ENCODE peak calls at places on chromosome 18, in four cellular contexts. D, E, A and Y are unnamed samples.

GRCh38 chr18:51862311-51862710 is 477.7 kb upstream of the DCC start:
- DNase-seq in D (no peak), E (no peak), A (no peak), Y (no peak)

GRCh38 chr18:49561127-49561376 is 805 bp upstream of the LIPG start:
- DNase-seq in D (no peak), E (no peak), A (no peak), Y (no peak)

GRCh38 chr18:70154591-70155194 is 50.8 kb downstream of the RTTN start:
- DNase-seq in D (no peak), E (no peak), A (no peak), Y (no peak)

GRCh38 chr18:21194871-21195771 is 46.9 kb upstream of the GREB1L start:
- DNase-seq in D (no peak), E (no peak), A (peak; percentile 54), Y (no peak)

GRCh38 chr18:55477537-55478300 is 110.3 kb downstream of the TCF4 start:
- DNase-seq in D (no peak), E (no peak), A (peak; percentile 55), Y (no peak)

GRCh38 chr18:8801263-8801901 is 96.0 kb downstream of the MTCL1 start:
- DNase-seq in D (no peak), E (peak; percentile 47), A (no peak), Y (no peak)

GRCh38 chr18:22391571-22392359 is 25.9 kb downstream of the CTAGE1 start:
- DNase-seq in D (no peak), E (no peak), A (no peak), Y (no peak)

GRCh38 chr18:22165049-22165602 is 4.3 kb upstream of the GATA6 start:
- DNase-seq in D (no peak), E (no peak), A (no peak), Y (no peak)

GRCh38 chr18:75827781-75828274 is 400.3 kb upstream of the SMIM21 start:
- DNase-seq in D (no peak), E (no peak), A (no peak), Y (no peak)

GRCh38 chr18:53567935-53568574 is 656.4 kb downstream of the MBD2 start:
- DNase-seq in D (no peak), E (no peak), A (peak; percentile 28), Y (no peak)

GRCh38 chr18:74806073-74806472 is 208.4 kb downstream of the ZNF407 start:
- DNase-seq in D (no peak), E (no peak), A (no peak), Y (no peak)

GRCh38 chr18:52869942-52870907 is 530.2 kb downstream of the DCC start:
- DNase-seq in D (no peak), E (no peak), A (no peak), Y (no peak)

GRCh38 chr18:8499810-8500663 is 109.2 kb upstream of the RAB12 start:
- DNase-seq in D (no peak), E (no peak), A (no peak), Y (no peak)

GRCh38 chr18:46711444-46711863 is 45.4 kb downstream of the ST8SIA5 start:
- DNase-seq in D (no peak), E (no peak), A (no peak), Y (no peak)

GRCh38 chr18:49648811-49649210 is 87.0 kb downstream of the LIPG start:
- DNase-seq in D (no peak), E (no peak), A (no peak), Y (no peak)

GRCh38 chr18:48222118-48222517 is 187.1 kb downstream of the ZBTB7C start:
- DNase-seq in D (no peak), E (no peak), A (peak; percentile 94), Y (peak; percentile 40)

GRCh38 chr18:37985126-37985525 is 419.5 kb upstream of the CELF4 start:
- DNase-seq in D (no peak), E (no peak), A (no peak), Y (no peak)

GRCh38 chr18:75203456-75204261 is 5.3 kb downstream of the PTGR3 start:
- DNase-seq in D (no peak), E (no peak), A (no peak), Y (no peak)

GRCh38 chr18:77100751-77101355 is 31.7 kb downstream of the MBP start:
- DNase-seq in D (peak; percentile 41), E (no peak), A (no peak), Y (no peak)

GRCh38 chr18:11115268-11115667 is 34.1 kb downstream of the PIEZO2 start:
- DNase-seq in D (no peak), E (no peak), A (no peak), Y (no peak)

GRCh38 chr18:58195278-58195721 is 151.3 kb downstream of the NEDD4L start:
- DNase-seq in D (no peak), E (no peak), A (no peak), Y (no peak)

GRCh38 chr18:75658330-75658729 is 230.8 kb upstream of the SMIM21 start:
- DNase-seq in D (no peak), E (no peak), A (no peak), Y (no peak)

GRCh38 chr18:13611616-13612110 is 114.7 kb downstream of the FAM210A start:
- DNase-seq in D (no peak), E (no peak), A (peak; percentile 34), Y (peak; percentile 71)

GRCh38 chr18:79926715-79927596 is 24.5 kb downstream of the SLC66A2 start:
- DNase-seq in D (no peak), E (no peak), A (no peak), Y (no peak)

GRCh38 chr18:23810396-23810795 is 121.1 kb downstream of the LAMA3 start:
- DNase-seq in D (no peak), E (no peak), A (no peak), Y (no peak)

GRCh38 chr18:54033087-54033486 is 191.4 kb downstream of the MBD2 start:
- DNase-seq in D (no peak), E (no peak), A (no peak), Y (no peak)

GRCh38 chr18:50169149-50169548 is 25.8 kb downstream of the MYO5B start:
- DNase-seq in D (no peak), E (no peak), A (no peak), Y (no peak)

GRCh38 chr18:10391506-10391905 is 62.9 kb upstream of the APCDD1 start:
- DNase-seq in D (no peak), E (no peak), A (peak; percentile 53), Y (no peak)

GRCh38 chr18:1094408-1094807 is 189.7 kb downstream of the ADCYAP1 start:
- DNase-seq in D (no peak), E (no peak), A (no peak), Y (no peak)

GRCh38 chr18:55100817-55101457 is 141.7 kb upstream of the CCDC68 start:
- DNase-seq in D (no peak), E (no peak), A (no peak), Y (no peak)

GRCh38 chr18:76412818-76413565 is 82.0 kb downstream of the ZNF516 start:
- DNase-seq in D (no peak), E (no peak), A (no peak), Y (no peak)

GRCh38 chr18:3305354-3305762 is 43.4 kb downstream of the MYL12B start:
- DNase-seq in D (peak; percentile 52), E (peak; percentile 69), A (no peak), Y (no peak)

GRCh38 chr18:3452750-3453539 is 3.0 kb downstream of the TGIF1 start:
- DNase-seq in D (no peak), E (no peak), A (no peak), Y (no peak)

DNA sequence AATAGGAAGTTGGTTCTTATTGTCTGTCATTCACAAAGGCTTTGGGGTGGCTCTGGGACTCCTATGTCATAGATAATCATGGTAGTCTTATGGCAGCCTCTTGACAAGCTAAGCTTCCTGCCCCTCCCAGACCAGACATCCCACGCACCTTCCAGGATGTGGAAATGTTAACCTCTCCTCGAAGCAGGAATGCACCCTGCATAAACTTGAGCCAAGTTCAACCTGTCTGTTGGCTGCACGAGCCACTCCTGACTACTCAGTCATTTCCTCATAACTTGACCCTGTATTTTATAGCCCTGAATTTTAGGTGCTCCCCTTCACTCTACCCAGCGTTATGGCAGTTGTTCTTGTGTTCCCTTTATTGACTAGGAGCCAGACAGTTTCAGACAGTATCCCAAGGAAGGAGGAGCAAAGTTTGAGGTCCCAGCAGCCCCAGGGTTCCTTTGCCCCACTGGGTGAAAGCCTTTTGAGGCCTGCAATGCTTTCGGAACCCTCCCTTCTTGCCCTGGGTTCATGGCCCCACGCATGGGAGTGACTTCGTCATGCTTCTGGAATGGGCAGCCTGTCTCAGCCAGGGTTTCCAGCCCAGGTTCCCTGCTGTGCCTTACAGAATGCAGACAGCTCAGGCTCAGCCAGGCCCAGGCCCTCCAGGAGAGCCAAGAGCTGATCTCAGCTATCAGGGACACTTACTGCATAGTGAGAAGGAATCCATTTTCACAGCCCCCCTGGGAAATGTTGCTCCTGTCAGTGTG is 15.6 kb upstream of the INO80C start:
- DNase-seq in D (no peak), E (peak; percentile 41), A (no peak), Y (peak; percentile 32)
- H3K4me1 ChIP-seq in D (no peaks in the 10 kb centered on the region), E (peaks cover 21% of the 10 kb centered on the region), A (peaks cover 11% of the 10 kb centered on the region), Y (peaks cover 59% of the 10 kb centered on the region)

GRCh38 chr18:36629836-36630235 is 199.0 kb downstream of the TPGS2 start:
- DNase-seq in D (no peak), E (no peak), A (no peak), Y (no peak)

GRCh38 chr18:36629095-36629604 is 199.7 kb downstream of the TPGS2 start:
- DNase-seq in D (no peak), E (no peak), A (no peak), Y (peak; percentile 20)

GRCh38 chr18:36628435-36629094 is 200.2 kb downstream of the TPGS2 start:
- DNase-seq in D (no peak), E (no peak), A (no peak), Y (no peak)

GRCh38 chr18:36633961-36634412 is 194.8 kb downstream of the TPGS2 start:
- DNase-seq in D (no peak), E (no peak), A (no peak), Y (no peak)

GRCh38 chr18:36630917-36631316 is 197.9 kb downstream of the TPGS2 start:
- DNase-seq in D (no peak), E (no peak), A (no peak), Y (peak; percentile 47)
- H3K27ac ChIP-seq in D (no peak overlapping the region), E (no peak overlapping the region), A (no peak overlapping the region), Y (peak overlapping the region; percentile 90)

GRCh38 chr18:35588995-35589394 is 7.5 kb downstream of the GALNT1 start:
- DNase-seq in D (no peak), E (no peak), A (no peak), Y (no peak)

GRCh38 chr18:35593859-35594258 is 12.3 kb downstream of the GALNT1 start:
- DNase-seq in D (no peak), E (no peak), A (no peak), Y (no peak)

GRCh38 chr18:35588122-35588521 is 6.6 kb downstream of the GALNT1 start:
- DNase-seq in D (no peak), E (no peak), A (no peak), Y (no peak)

GRCh38 chr18:35592298-35592697 is 10.8 kb downstream of the GALNT1 start:
- DNase-seq in D (no peak), E (no peak), A (no peak), Y (no peak)

GRCh38 chr18:35590935-35591334 is 9.4 kb downstream of the GALNT1 start:
- DNase-seq in D (no peak), E (no peak), A (no peak), Y (no peak)
- H3K4me1 ChIP-seq in D (no peaks in the 10 kb centered on the region), E (peaks cover 3% of the 10 kb centered on the region), A (peaks cover 12% of the 10 kb centered on the region), Y (peaks cover 22% of the 10 kb centered on the region)

DNA sequence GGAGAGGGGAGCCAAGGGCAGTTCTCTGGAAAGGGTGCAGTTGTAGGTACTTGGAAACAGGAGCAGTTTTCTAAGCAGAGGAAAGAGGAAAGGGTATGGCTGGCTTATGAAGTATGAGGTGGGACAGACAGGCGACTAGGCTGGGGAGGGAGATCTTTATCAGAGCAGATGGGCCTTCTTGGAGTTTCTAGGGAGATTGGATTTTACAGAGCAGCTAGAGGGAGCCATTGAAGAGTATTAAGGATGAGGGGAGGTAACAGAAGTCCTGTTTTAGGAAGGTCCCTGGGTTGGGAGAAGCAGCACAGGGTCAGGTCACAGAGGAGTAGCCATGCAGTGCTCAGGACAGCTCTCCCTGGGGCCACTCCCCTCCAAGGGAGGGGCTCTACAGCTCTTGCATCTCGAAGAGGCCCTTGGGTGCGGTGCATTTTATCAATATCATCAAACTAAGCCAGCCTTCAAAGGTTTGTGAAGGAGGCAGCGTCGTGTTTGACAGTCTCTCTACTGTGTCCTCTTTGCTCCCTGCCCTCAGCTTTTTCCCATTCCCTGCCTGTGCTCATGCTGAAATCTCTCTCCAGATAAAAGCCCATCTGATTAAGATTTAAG is 154.3 kb downstream of the SETBP1 start:
- DNase-seq in D (no peak), E (no peak), A (no peak), Y (no peak)
- H3K27ac ChIP-seq in D (no peak overlapping the region), E (no peak overlapping the region), A (no peak overlapping the region), Y (peak overlapping the region; percentile 36)